ENCODE peak calls at places on chromosomes 12 and 14, in seven cellular contexts. I, J, R, Q, Y, S and V are unnamed samples.

GRCh38 chr12:54933381-54933780 is 51.2 kb downstream of the TESPA1 start:
- DNase-seq in I (no peak), J (no peak), R (no peak), Q (no peak), Y (no peak), S (no peak), V (no peak)

GRCh38 chr12:27975222-27976136 is 2.9 kb upstream of the PTHLH start:
- DNase-seq in I (peak; percentile 16), J (peak; percentile 17), R (no peak), Q (peak; percentile 67), Y (peak; percentile 39), S (peak; percentile 81), V (no peak)

GRCh38 chr14:55354500-55354899 is 57.1 kb downstream of the ATG14 start:
- DNase-seq in I (peak; percentile 53), J (peak; percentile 53), R (no peak), Q (no peak), Y (peak; percentile 57), S (peak; percentile 76), V (peak; percentile 27)

GRCh38 chr14:50871914-50872732 is at the start of gene ABHD12B:
- DNase-seq in I (no peak), J (no peak), R (no peak), Q (no peak), Y (no peak), S (no peak), V (no peak)

GRCh38 chr14:37195327-37195726 is 2.4 kb upstream of the MIPOL1 start:
- DNase-seq in I (no peak), J (no peak), R (no peak), Q (no peak), Y (no peak), S (no peak), V (no peak)

GRCh38 chr12:130127909-130128763 is 34.1 kb upstream of the FZD10 start:
- DNase-seq in I (peak; percentile 86), J (peak; percentile 31), R (peak; percentile 9), Q (no peak), Y (peak; percentile 22), S (no peak), V (peak; percentile 35)

GRCh38 chr12:120818416-120818815 is 85.7 kb downstream of the SPPL3 start:
- DNase-seq in I (no peak), J (no peak), R (no peak), Q (no peak), Y (no peak), S (no peak), V (no peak)

GRCh38 chr12:74646831-74647230 is 109.2 kb downstream of the ATXN7L3B start:
- DNase-seq in I (no peak), J (no peak), R (no peak), Q (no peak), Y (no peak), S (no peak), V (no peak)

GRCh38 chr12:122148657-122149056 is 25.4 kb downstream of the IL31 start:
- DNase-seq in I (no peak), J (no peak), R (no peak), Q (no peak), Y (no peak), S (no peak), V (no peak)

GRCh38 chr12:132227156-132227555 is 82.9 kb downstream of the NOC4L start:
- DNase-seq in I (no peak), J (no peak), R (no peak), Q (peak; percentile 60), Y (no peak), S (no peak), V (no peak)

GRCh38 chr12:67774983-67775587 is 126.5 kb downstream of the DYRK2 start:
- DNase-seq in I (no peak), J (no peak), R (no peak), Q (no peak), Y (no peak), S (no peak), V (no peak)

GRCh38 chr14:31362746-31363145 is 57.6 kb downstream of the HEATR5A start:
- DNase-seq in I (no peak), J (no peak), R (no peak), Q (no peak), Y (no peak), S (no peak), V (no peak)

GRCh38 chr14:77707355-77707723 is 484 bp downstream of the ALKBH1 start:
- DNase-seq in I (peak; percentile 45), J (peak; percentile 15), R (no peak), Q (no peak), Y (no peak), S (no peak), V (peak; percentile 30)

GRCh38 chr12:131907379-131908081 is 13.1 kb downstream of the ULK1 start:
- DNase-seq in I (peak; percentile 6), J (no peak), R (no peak), Q (no peak), Y (peak; percentile 12), S (no peak), V (no peak)

GRCh38 chr12:116171549-116171948 is 105.9 kb downstream of the MED13L start:
- DNase-seq in I (no peak), J (no peak), R (no peak), Q (no peak), Y (no peak), S (no peak), V (no peak)
- H3K4me1 ChIP-seq in I (peaks cover 33% of the 10 kb centered on the region), J (peaks cover 47% of the 10 kb centered on the region), R (peaks cover 23% of the 10 kb centered on the region), Q (peaks cover 20% of the 10 kb centered on the region), Y (peaks cover 18% of the 10 kb centered on the region), S (no peaks in the 10 kb centered on the region), V (peaks cover 45% of the 10 kb centered on the region)

DNA sequence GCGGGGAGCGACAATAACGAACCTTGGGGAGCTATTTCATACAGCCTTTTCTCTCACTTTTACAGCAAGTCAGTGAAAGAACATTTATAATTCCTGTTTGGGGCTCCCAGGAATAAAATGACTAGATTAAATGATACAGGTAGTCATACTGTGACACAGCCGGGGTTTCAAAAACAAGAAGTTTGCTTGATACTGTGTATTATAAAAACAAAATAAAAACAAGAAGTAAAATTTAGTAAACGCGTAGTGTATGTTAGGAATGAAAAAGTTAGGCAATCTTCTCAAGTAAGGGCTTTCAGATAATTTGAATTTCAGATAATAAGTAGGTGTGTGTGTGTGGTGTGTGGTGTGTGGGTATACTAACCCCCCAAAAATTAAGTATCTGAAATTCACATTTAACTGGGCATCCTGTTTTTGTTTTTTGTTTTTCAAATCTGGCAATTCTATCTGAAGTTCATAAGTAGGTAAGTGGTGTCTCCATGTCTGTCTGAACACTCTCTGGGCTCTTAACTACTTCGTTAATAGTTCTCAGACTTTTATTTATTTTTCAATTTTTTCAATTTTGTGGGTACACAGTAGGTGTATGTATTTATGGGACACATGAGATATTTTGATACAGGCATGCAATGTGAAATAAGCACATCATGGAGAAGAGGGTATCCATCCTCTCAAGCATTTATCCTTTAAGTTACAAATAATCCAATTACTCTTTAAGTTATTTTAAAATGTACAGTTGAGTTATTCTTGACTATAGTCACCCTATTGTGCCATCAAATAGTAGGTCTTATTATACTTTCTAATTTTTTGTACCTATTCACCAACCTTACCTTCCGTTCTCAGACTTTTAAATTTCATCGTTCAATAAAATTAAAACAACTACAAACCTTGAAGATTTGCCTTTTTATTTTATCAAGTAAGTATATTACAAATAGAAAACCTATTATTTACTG is 649 bp upstream of the DCTN2 start:
- DNase-seq in I (no peak), J (no peak), R (no peak), Q (no peak), Y (no peak), S (no peak), V (no peak)
- TF ChIP-seq CTCF in I (no peak), J (no peak), R (no peak), Q (no peak), Y (no peak), S (no peak), V (no peak)

GRCh38 chr12:79422060-79422812 is 268.5 kb downstream of the PAWR start:
- DNase-seq in I (no peak), J (no peak), R (no peak), Q (no peak), Y (no peak), S (no peak), V (no peak)
- H3K27ac ChIP-seq in I (no peak overlapping the region), J (no peak overlapping the region), R (peak overlapping the region; percentile 6), Q (no peak overlapping the region), Y (no peak overlapping the region), S (no peak overlapping the region), V (no peak overlapping the region)

DNA sequence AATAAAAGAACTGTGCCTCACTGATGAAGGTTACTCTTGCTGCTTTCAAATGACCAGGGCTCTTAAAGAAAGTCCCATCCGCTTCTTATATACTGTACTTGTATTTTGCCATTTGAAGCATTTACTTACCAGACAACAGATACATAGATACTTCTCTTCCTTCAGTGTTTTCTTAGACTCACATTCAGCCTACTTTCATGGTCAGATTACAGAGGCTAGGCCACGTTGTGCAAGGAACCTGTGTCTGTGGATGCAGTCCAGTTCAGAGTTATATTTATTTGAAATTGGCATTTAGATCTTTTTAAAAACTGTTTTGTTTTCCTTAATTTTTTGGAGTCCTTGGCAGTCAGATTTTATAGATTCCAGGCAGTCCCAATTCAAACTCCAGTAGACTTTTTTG is 6.2 kb downstream of the CHURC1 start:
- DNase-seq in I (no peak), J (no peak), R (no peak), Q (no peak), Y (no peak), S (no peak), V (no peak)
- H3K4me1 ChIP-seq in I (peaks cover 49% of the 10 kb centered on the region), J (peaks cover 50% of the 10 kb centered on the region), R (peaks cover 27% of the 10 kb centered on the region), Q (peaks cover 14% of the 10 kb centered on the region), Y (peaks cover 13% of the 10 kb centered on the region), S (no peaks in the 10 kb centered on the region), V (peaks cover 42% of the 10 kb centered on the region)

DNA sequence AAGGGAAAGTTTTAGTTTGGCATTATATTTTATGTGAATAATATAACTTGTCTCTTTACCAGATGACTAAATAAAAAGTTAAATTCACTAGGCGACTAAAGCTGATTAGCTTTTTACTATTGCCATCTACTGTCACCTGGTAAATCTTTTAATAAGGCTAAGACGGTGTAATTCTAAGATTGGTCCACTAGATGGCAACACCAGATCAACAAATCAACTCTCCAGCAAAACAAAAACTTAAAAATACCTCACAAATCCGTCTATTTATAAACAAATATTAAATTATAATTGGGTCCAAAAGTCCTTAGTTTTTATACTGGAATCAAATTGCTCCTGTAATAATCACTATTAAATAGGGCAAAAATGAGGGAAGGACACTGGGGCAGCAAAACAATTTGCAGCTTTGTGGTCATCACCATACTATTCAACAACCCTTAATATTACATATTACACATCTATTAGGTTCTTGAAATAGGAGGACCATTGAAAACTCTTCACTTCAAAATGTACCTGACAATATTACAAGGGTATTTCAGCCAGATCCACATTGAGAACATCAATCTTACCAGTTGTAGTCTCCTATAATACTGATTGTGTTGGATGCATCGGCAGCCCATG is 47.9 kb downstream of the GALC start:
- DNase-seq in I (no peak), J (no peak), R (no peak), Q (no peak), Y (no peak), S (no peak), V (no peak)
- TF ChIP-seq CTCF in I (peak; percentile 76), J (peak; percentile 74), R (peak; percentile 58), Q (peak; percentile 65), Y (peak; percentile 55), S (peak; percentile 73), V (peak; percentile 59)